ENCODE peak calls at places on chromosomes 4 and X, in eight cellular contexts. Q is kidney epithelial cell, F is posterior cingulate gyrus, G is H1, W is NCI-H1417, D is stomach, I is Calu3, E is 8988T. Y is an unnamed sample.

GRCh38 chrX:49308604-49309269 is 5.3 kb downstream of the GAGE10 start:
- DNase-seq in Q (no peak), F (no peak), G (no peak), W (no peak), D (no peak), I (no peak), E (no peak), Y (no peak)

GRCh38 chrX:22366166-22366702 is 93.5 kb downstream of the CBLL2 start:
- DNase-seq in Q (no peak), F (no peak), G (no peak), W (no peak), D (no peak), I (no peak), E (no peak), Y (no peak)

GRCh38 chrX:149499766-149500165 is 5.3 kb downstream of the IDS start:
- DNase-seq in Q (no peak), F (no peak), G (no peak), W (no peak), D (no peak), I (no peak), E (no peak), Y (no peak)

GRCh38 chr4:126251169-126251568 is 936.4 kb downstream of the FAT4 start:
- DNase-seq in Q (no peak), F (no peak), G (no peak), W (no peak), D (no peak), I (no peak), E (no peak), Y (no peak)

GRCh38 chrX:48511561-48511960 is 2.8 kb downstream of the PORCN start:
- DNase-seq in Q (no peak), F (no peak), G (peak; percentile 43), W (no peak), D (no peak), I (peak; percentile 47), E (no peak), Y (no peak)

GRCh38 chrX:133444952-133445831 is 29.9 kb upstream of the GPC4 start:
- DNase-seq in Q (no peak), F (no peak), G (no peak), W (peak; percentile 60), D (no peak), I (peak; percentile 34), E (no peak), Y (peak; percentile 70)

GRCh38 chr4:48173055-48173991 is 39.3 kb upstream of the TXK start:
- DNase-seq in Q (peak; percentile 69), F (no peak), G (no peak), W (no peak), D (no peak), I (no peak), E (peak; percentile 22), Y (no peak)

GRCh38 chr4:22237155-22237751 is 278.6 kb downstream of the ADGRA3 start:
- DNase-seq in Q (no peak), F (peak; percentile 47), G (peak; percentile 94), W (peak; percentile 30), D (peak; percentile 68), I (peak; percentile 70), E (peak; percentile 27), Y (peak; percentile 60)

GRCh38 chr4:112343330-112343729 is 46.2 kb downstream of the ALPK1 start:
- DNase-seq in Q (no peak), F (no peak), G (no peak), W (peak; percentile 41), D (no peak), I (no peak), E (no peak), Y (peak; percentile 12)

GRCh38 chr4:23934915-23935314 is 45.1 kb upstream of the PPARGC1A start:
- DNase-seq in Q (peak; percentile 82), F (no peak), G (no peak), W (no peak), D (peak; percentile 75), I (peak; percentile 50), E (no peak), Y (no peak)

GRCh38 chr4:8837181-8837811 is 34.3 kb downstream of the HMX1 start:
- DNase-seq in Q (no peak), F (peak; percentile 75), G (peak; percentile 48), W (no peak), D (no peak), I (no peak), E (no peak), Y (no peak)

GRCh38 chr4:83582289-83582756 is 46.4 kb downstream of the GPAT3 start:
- DNase-seq in Q (no peak), F (no peak), G (no peak), W (peak; percentile 27), D (peak; percentile 54), I (peak; percentile 23), E (no peak), Y (no peak)

GRCh38 chr4:30757357-30757756 is 37.2 kb downstream of the PCDH7 start:
- DNase-seq in Q (peak; percentile 73), F (no peak), G (no peak), W (no peak), D (no peak), I (peak; percentile 42), E (no peak), Y (no peak)

GRCh38 chrX:149799095-149799721 is 17.5 kb downstream of the MAGEA9 start:
- DNase-seq in Q (no peak), F (no peak), G (no peak), W (no peak), D (no peak), I (no peak), E (no peak), Y (peak; percentile 46)

GRCh38 chr4:17024430-17024829 is 126.0 kb upstream of the LDB2 start:
- DNase-seq in Q (no peak), F (no peak), G (no peak), W (no peak), D (no peak), I (no peak), E (no peak), Y (no peak)

GRCh38 chrX:124346064-124346876 is at the start of gene SH2D1A:
- DNase-seq in Q (no peak), F (peak; percentile 50), G (no peak), W (no peak), D (no peak), I (no peak), E (no peak), Y (no peak)

GRCh38 chrX:69277961-69278795 is 112.9 kb upstream of the PJA1 start:
- DNase-seq in Q (no peak), F (no peak), G (peak; percentile 56), W (no peak), D (no peak), I (no peak), E (no peak), Y (no peak)

GRCh38 chr4:18185491-18185890 is 163.9 kb upstream of the LCORL start:
- DNase-seq in Q (no peak), F (no peak), G (no peak), W (no peak), D (no peak), I (no peak), E (no peak), Y (no peak)